ENCODE peak calls at places on chromosomes 7 and 10, in ten cellular contexts. P is AG10803; V is Jurkat, Clone E6-1; Y is fibroblast of lung; U is upper lobe of left lung; H is transverse colon; I is left ventricle myocardium inferior; N is tibial nerve; A is spleen; F is HepG2. B is an unnamed sample.

GRCh38 chr7:66078067-66078466 is 2.4 kb downstream of the ASL start:
- DNase-seq in I (no peak), A (peak; percentile 70), P (no peak), N (no peak), H (no peak), F (no peak), U (peak; percentile 45), V (no peak), Y (no peak), B (no peak)

GRCh38 chr7:47792521-47793121 is 155.6 kb downstream of the PKD1L1 start:
- DNase-seq in U (no peak), V (no peak), P (no peak), F (no peak), I (no peak), N (no peak), Y (no peak), H (no peak), A (no peak), B (no peak)

GRCh38 chr10:114261116-114261515 is 22.1 kb downstream of the VWA2 start:
- DNase-seq in P (peak; percentile 82), V (no peak), H (no peak), N (no peak), I (no peak), F (no peak), Y (peak; percentile 93), A (no peak), U (no peak), B (no peak)

GRCh38 chr10:26938578-26938977 is 77.8 kb upstream of the ABI1 start:
- DNase-seq in V (no peak), F (no peak), U (no peak), H (no peak), Y (no peak), I (no peak), N (no peak), P (no peak), A (no peak), B (no peak)

GRCh38 chr10:12617205-12618175 is 268.1 kb downstream of the CAMK1D start:
- DNase-seq in A (no peak), Y (peak; percentile 41), H (no peak), P (no peak), I (no peak), F (no peak), N (no peak), U (no peak), V (no peak), B (no peak)

GRCh38 chr7:44218418-44219201 is 17.8 kb downstream of the YKT6 start:
- DNase-seq in Y (peak; percentile 10), F (peak; percentile 56), H (no peak), U (peak; percentile 58), A (peak; percentile 68), P (no peak), I (peak; percentile 7), V (no peak), N (no peak), B (no peak)

GRCh38 chr7:116863168-116863670 is 832 bp downstream of the CAPZA2 start:
- DNase-seq in U (peak; percentile 19), I (peak; percentile 18), H (peak; percentile 23), F (peak; percentile 19), P (peak; percentile 18), N (no peak), V (no peak), Y (peak; percentile 31), A (peak; percentile 83), B (no peak)

GRCh38 chr10:74177140-74177677 is 26.2 kb downstream of the ADK start:
- DNase-seq in N (peak; percentile 16), A (peak; percentile 88), P (peak; percentile 25), F (peak; percentile 81), V (no peak), H (peak; percentile 45), I (no peak), U (peak; percentile 90), Y (peak; percentile 37), B (no peak)

DNA sequence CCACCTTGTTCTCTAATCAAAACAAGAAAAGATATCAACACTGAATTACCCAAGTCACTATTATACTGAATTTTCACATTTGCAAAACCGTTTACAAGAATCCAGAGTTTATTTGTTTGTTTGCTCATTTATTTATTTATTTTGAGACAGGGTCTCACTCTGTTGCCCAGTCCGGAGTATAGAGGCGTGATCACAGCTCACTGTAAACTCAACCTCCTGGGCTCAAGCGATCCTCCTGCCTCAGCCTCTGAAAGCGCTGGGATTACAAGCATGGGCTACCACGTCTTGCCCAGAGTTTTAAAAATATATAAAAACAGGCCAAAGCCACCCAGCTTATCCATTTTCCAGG is 8.5 kb downstream of the CREB3L2 start:
- DNase-seq in U (no peak), I (no peak), H (no peak), P (no peak), Y (no peak), V (no peak), F (no peak), A (no peak), N (no peak), B (no peak)
- H3K4me3 ChIP-seq in U (no peak overlapping the region), I (no peak overlapping the region), H (no peak overlapping the region), P (no peak overlapping the region), Y (no peak overlapping the region), V (no peak overlapping the region), F (peak overlapping the region; percentile 52), A (no peak overlapping the region), N (no peak overlapping the region), B (no peak overlapping the region)

GRCh38 chr7:26469188-26469587 is 177.5 kb downstream of the SNX10 start:
- DNase-seq in H (no peak), N (no peak), U (no peak), V (no peak), A (no peak), I (no peak), F (no peak), Y (no peak), P (no peak), B (no peak)
- H3K4me3 ChIP-seq in H (no peak overlapping the region), N (no peak overlapping the region), U (no peak overlapping the region), V (no peak overlapping the region), A (no peak overlapping the region), I (no peak overlapping the region), F (no peak overlapping the region), Y (no peak overlapping the region), P (no peak overlapping the region), B (no peak overlapping the region)

DNA sequence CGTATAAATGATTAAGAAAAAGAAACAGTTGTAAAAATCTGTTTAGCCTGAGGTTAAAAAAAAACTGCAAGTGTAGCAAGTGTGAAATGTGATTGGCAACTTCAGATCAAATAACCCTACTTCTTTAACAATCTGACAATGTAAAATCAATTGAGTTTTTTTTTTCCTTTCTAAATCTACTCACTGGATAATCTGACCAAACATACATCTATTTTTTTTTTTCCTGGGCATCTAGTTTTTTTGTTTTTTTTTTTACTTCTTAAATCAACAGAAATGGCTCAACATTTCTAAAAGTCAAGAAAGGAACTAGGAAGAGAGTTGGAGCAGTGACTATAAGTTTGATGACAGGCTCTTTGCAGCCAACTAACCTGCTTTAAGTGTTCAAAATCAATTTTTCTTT is 1.4 kb downstream of the ARL3 start:
- DNase-seq in V (no peak), F (no peak), I (no peak), Y (no peak), A (no peak), P (no peak), H (no peak), U (no peak), N (no peak), B (no peak)
- H3K4me3 ChIP-seq in V (peak overlapping the region; percentile 95), F (peak overlapping the region; percentile 96), I (peak overlapping the region; percentile 98), Y (peak overlapping the region; percentile 89), A (peak overlapping the region; percentile 99), P (peak overlapping the region; percentile 96), H (no peak overlapping the region), U (peak overlapping the region; percentile 82), N (peak overlapping the region; percentile 83), B (peak overlapping the region; percentile 89)

GRCh38 chr10:99521474-99522077 is 11.2 kb upstream of the NKX2-3 start:
- DNase-seq in N (no peak), F (peak; percentile 57), U (peak; percentile 75), H (no peak), V (no peak), I (no peak), P (no peak), A (no peak), Y (no peak), B (no peak)
- H3K4me3 ChIP-seq in N (no peak overlapping the region), F (peak overlapping the region; percentile 62), U (no peak overlapping the region), H (no peak overlapping the region), V (no peak overlapping the region), I (no peak overlapping the region), P (no peak overlapping the region), A (no peak overlapping the region), Y (no peak overlapping the region), B (no peak overlapping the region)

DNA sequence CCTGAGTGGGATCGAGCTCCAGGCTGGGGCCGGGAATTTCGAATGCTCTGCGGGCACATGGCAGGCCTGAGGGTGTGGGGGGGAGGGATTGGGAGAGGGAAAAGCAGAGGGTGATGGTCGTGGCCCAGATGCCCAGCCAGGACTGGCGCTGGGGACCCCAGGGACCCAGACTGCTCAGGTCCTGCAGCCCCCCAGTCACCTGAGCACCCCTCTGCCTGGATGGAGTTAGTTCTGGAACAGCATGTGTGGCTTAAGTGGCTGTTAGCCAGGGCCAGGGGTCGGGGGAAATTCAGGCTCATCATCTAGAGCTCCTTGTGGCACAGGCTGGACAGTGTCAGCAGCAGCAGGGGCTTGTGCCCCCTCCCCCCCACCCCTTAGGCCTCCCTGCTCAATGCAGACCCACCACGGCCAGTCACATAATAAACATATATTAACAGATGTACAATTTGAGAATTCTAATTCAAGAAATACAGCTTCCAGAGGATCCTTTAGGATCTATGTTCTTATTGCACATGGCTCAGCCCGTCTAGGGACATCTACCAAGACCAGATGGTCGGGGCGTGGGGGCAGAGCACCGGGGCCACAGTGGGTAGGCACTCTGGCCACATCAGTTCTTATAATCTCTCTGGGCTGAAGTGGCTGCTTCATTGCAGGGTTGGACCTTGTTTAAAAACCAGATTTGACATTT is 22.2 kb downstream of the DNAJB12 start:
- DNase-seq in N (no peak), U (no peak), V (no peak), P (no peak), Y (no peak), H (no peak), F (no peak), I (no peak), A (no peak), B (no peak)
- H3K4me3 ChIP-seq in N (no peak overlapping the region), U (no peak overlapping the region), V (peak overlapping the region; percentile 54), P (no peak overlapping the region), Y (no peak overlapping the region), H (no peak overlapping the region), F (peak overlapping the region; percentile 34), I (peak overlapping the region; percentile 17), A (no peak overlapping the region), B (peak overlapping the region; percentile 11)

GRCh38 chr7:79911420-79911819 is 223.2 kb upstream of the GNAI1 start:
- DNase-seq in N (no peak), I (no peak), F (no peak), P (no peak), A (no peak), Y (no peak), U (no peak), H (no peak), V (peak; percentile 5), B (no peak)
- H3K4me3 ChIP-seq in N (no peak overlapping the region), I (no peak overlapping the region), F (no peak overlapping the region), P (no peak overlapping the region), A (no peak overlapping the region), Y (no peak overlapping the region), U (no peak overlapping the region), H (no peak overlapping the region), V (no peak overlapping the region), B (no peak overlapping the region)

B was measured in esophagus muscularis mucosa.